ENCODE peak calls at places on chromosome 19, in four cellular contexts. C, P, A and L are unnamed samples.

GRCh38 chr19:2034729-2035589 is 16.1 kb downstream of the MKNK2 start:
- DNase-seq in C (peak), A (no peak), P (no peak), L (no peak)

GRCh38 chr19:19997656-19998268 is 41.5 kb downstream of the ZNF682 start:
- DNase-seq in P (no peak), A (no peak), C (no peak), L (no peak)

GRCh38 chr19:4197625-4198466 is 15.4 kb downstream of the ANKRD24 start:
- DNase-seq in A (no peak), C (no peak), P (no peak), L (no peak)

GRCh38 chr19:7681336-7682174 is 922 bp downstream of the TRAPPC5 start:
- DNase-seq in P (peak), A (peak), C (peak), L (no peak)

GRCh38 chr19:42048992-42049391 is 21.0 kb downstream of the GRIK5 start:
- DNase-seq in C (no peak), A (no peak), P (no peak), L (no peak)

GRCh38 chr19:7636691-7637373 is at the start of gene STXBP2:
- DNase-seq in C (no peak), P (no peak), A (no peak), L (peak)

GRCh38 chr19:37933965-37934364 is 27.0 kb downstream of the SIPA1L3 start:
- DNase-seq in A (no peak), C (peak), P (no peak), L (no peak)

GRCh38 chr19:17086129-17086528 is 10.6 kb downstream of the MYO9B start:
- DNase-seq in P (no peak), C (no peak), A (no peak), L (no peak)

GRCh38 chr19:18321729-18322091 is 1.2 kb downstream of the LSM4 start:
- DNase-seq in P (no peak), A (no peak), C (peak), L (no peak)

GRCh38 chr19:57319869-57320179 is 448 bp upstream of the ZNF543 start:
- DNase-seq in A (no peak), P (no peak), C (no peak), L (no peak)

GRCh38 chr19:49638360-49638759 is 1.6 kb downstream of the RRAS start:
- DNase-seq in C (no peak), A (no peak), P (no peak), L (no peak)

GRCh38 chr19:7562646-7563393 is 27.3 kb downstream of the PNPLA6 start:
- DNase-seq in A (no peak), C (no peak), P (no peak), L (no peak)

GRCh38 chr19:4660181-4660791 is 9.9 kb downstream of the MYDGF start:
- DNase-seq in A (no peak), P (no peak), C (no peak), L (no peak)

GRCh38 chr19:12628040-12629022 is 17.6 kb downstream of the ZNF791 start:
- DNase-seq in P (peak), A (no peak), C (peak), L (no peak)

GRCh38 chr19:55504981-55505380 is 16.7 kb downstream of the SSC5D start:
- DNase-seq in A (no peak), C (no peak), P (no peak), L (no peak)

GRCh38 chr19:19822148-19822429 is 539 bp upstream of the ZNF506 start:
- DNase-seq in C (no peak), P (no peak), A (no peak), L (no peak)

GRCh38 chr19:12610540-12611360 is at the start of the genes ZNF490 and ZNF791:
- DNase-seq in P (peak), C (peak), A (peak), L (peak)

GRCh38 chr19:2848625-2849024 is 7.3 kb downstream of the ZNF555 start:
- DNase-seq in C (peak), P (no peak), A (peak), L (no peak)

GRCh38 chr19:19274146-19274545 is 1.0 kb upstream of the TM6SF2 start:
- DNase-seq in A (no peak), P (no peak), C (no peak), L (no peak)

GRCh38 chr19:43699506-43700367 is 16.1 kb upstream of the IRGC start:
- DNase-seq in A (peak), C (peak), P (no peak), L (no peak)

GRCh38 chr19:11673608-11674041 is 65.1 kb downstream of the ZNF823 start:
- DNase-seq in C (peak), P (peak), A (peak), L (no peak)

GRCh38 chr19:14318873-14319272 is 62.4 kb upstream of the ADGRE5 start:
- DNase-seq in A (no peak), C (no peak), P (no peak), L (no peak)

DNA sequence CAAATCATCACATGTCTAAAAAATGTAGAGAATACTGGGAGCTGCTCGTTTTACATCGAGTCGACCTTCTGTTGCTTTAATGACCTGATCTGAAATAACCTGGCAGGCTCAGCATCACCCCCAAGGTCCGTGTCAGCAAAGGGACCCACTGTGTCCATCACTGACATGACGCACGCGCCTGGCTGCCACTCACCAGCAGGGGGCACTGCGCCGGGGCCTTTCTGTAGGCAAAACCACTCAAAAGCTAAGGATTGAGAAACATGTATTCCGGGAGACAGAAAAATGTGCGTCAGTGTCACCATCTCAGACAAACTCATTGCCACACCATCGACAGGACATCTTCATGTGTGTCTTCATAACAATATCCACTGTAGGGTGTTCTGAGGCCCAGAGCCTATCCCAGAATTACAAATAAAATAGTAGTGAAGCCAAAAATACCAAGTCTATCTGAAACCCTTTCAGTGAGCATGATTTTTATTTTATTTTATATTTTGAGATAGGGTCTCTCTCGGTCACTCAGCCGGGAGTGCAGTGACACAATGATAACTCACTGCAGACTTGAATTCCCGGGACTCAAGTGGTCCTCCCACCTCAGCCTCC is 130.3 kb upstream of the LSM14A start:
- DNase-seq in P (peak), A (peak), C (peak), L (no peak)
- TF ChIP-seq CTCF in P (peak), A (peak), C (peak), L (peak)

DNA sequence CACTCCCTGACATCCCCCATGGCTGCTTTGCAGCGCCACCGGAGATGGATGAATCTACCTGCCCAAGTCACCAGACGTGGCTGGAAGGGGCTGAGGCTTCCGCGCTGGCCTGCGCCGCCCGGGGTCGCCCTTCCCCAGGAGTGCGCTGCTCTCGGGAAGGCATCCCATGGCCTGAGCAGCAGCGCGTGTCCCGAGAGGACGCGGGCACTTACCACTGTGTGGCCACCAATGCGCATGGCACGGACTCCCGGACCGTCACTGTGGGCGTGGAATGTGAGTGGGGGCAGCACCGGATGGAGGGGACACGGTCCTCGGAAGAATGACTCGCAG is 4.6 kb downstream of the ICAM5 start:
- DNase-seq in P (no peak), A (no peak), C (no peak), L (no peak)
- TF ChIP-seq CTCF in P (no peak), A (no peak), C (no peak), L (no peak)

GRCh38 chr19:48445256-48445605 is 552 bp upstream of the GRWD1 start:
- DNase-seq in A (peak), C (peak), P (peak), L (peak)
- TF ChIP-seq CTCF in A (peak), C (peak), P (peak), L (peak)

GRCh38 chr19:45753548-45753947 is 15.5 kb downstream of the SIX5 start:
- DNase-seq in C (no peak), P (no peak), A (no peak), L (no peak)
- TF ChIP-seq CTCF in C (peak), P (peak), A (peak), L (no peak)

DNA sequence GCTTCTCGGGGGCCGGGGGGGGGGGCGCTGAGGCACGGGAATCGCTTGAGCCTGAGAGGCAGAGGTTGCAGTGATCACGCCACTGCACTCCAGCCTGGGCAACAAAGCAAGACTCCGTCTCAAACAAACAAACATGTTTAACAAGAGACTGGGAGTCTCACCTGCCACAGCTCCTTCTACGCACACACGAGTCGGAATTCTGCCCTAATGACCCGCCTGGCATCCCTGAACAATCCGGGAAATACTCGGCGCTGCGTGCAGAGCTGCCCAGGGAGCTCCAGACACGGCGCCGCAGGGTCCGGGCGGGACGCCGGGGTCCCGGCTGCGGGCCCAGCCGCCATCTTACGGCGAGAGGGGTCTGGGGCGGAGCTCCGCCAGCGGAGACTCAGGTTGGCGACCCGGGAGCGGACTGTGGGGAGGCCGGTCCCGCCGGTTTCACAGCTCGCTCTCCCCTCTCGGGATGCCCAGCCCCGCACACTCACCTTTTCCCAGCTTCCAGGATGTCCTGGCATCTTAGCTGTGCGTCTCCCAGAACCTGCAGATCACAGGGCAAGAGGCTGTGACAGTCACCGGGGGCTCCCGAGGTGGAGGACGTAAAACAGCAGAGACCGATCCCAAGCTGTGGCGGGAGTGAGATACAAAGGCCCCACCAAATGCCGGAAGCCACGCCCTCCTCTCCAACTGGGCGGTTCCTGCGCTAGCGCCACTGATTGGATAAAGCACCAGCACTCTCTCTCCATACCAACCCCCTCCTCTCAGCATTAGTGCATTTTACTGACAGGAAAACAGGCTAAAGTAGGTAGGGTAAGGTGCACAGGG is 23.6 kb upstream of the ZNF724 start:
- DNase-seq in A (peak), C (peak), P (peak), L (peak)
- TF ChIP-seq CTCF in A (no peak), C (no peak), P (peak), L (no peak)

DNA sequence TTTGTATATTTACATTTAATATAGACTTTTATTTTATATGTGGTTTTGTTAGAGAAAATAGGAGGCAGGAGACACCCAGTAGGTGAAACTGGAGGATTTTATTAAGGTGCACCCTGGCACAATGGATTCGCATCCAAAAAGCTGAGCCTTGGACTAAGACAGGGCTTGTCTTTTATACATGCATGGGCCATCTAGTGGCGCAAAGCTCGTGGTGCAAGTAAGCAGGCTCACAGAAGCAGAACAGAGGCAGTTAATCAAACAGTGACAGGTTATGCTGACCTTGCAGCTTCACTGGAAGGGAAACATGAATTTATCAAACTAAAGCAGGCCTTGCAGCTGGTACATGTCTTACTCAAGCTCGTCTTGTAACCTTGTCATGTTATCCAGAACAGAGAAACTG is 58.8 kb upstream of the ZNF681 start:
- DNase-seq in P (peak), C (peak), A (peak), L (no peak)
- TF ChIP-seq CTCF in P (peak), C (no peak), A (peak), L (peak)